ENCODE peak calls at places on chromosomes 2 and 18, in ten cellular contexts. P, D, S, I, E, L, M, H, W and O are unnamed samples.

GRCh38 chr2:26849056-26850001 is 1.4 kb downstream of the DPYSL5 start:
- DNase-seq in P (no peak), D (no peak), S (no peak), I (peak; percentile 11), E (no peak), L (peak; percentile 82), M (no peak), H (no peak), W (peak; percentile 88), O (no peak)

GRCh38 chr2:146730882-146731281 is 1113.9 kb upstream of the ACVR2A start:
- DNase-seq in P (peak; percentile 25), D (peak; percentile 5), S (no peak), I (no peak), E (peak; percentile 40), L (no peak), M (no peak), H (no peak), W (no peak), O (no peak)

GRCh38 chr2:157246212-157247067 is 11.1 kb upstream of the GALNT5 start:
- DNase-seq in P (peak; percentile 91), D (peak; percentile 96), S (no peak), I (peak; percentile 23), E (peak; percentile 95), L (peak; percentile 67), M (peak; percentile 97), H (no peak), W (peak; percentile 64), O (peak; percentile 58)

GRCh38 chr2:172693037-172693436 is 42.6 kb upstream of the RAPGEF4 start:
- DNase-seq in P (peak; percentile 99), D (peak; percentile 97), S (peak; percentile 98), I (peak; percentile 86), E (peak; percentile 98), L (no peak), M (peak; percentile 97), H (no peak), W (no peak), O (peak; percentile 91)

GRCh38 chr2:58539973-58540372 is 298.8 kb upstream of the FANCL start:
- DNase-seq in P (peak; percentile 15), D (no peak), S (no peak), I (no peak), E (no peak), L (peak; percentile 96), M (no peak), H (no peak), W (peak; percentile 86), O (no peak)

GRCh38 chr18:49668583-49669290 is 106.9 kb downstream of the LIPG start:
- DNase-seq in P (no peak), D (peak; percentile 72), S (no peak), I (peak; percentile 61), E (no peak), L (peak; percentile 25), M (no peak), H (no peak), W (peak; percentile 48), O (no peak)

GRCh38 chr18:61948196-61948800 is 55.5 kb upstream of the RNF152 start:
- DNase-seq in P (no peak), D (peak; percentile 77), S (peak; percentile 71), I (no peak), E (peak; percentile 28), L (no peak), M (peak; percentile 27), H (no peak), W (peak; percentile 39), O (no peak)

GRCh38 chr2:204027105-204027504 is 90.5 kb downstream of the ICOS start:
- DNase-seq in P (peak; percentile 64), D (peak; percentile 55), S (peak; percentile 84), I (no peak), E (no peak), L (no peak), M (peak; percentile 74), H (peak; percentile 72), W (no peak), O (no peak)

GRCh38 chr2:6865346-6866238 is at the start of gene CMPK2:
- DNase-seq in P (peak; percentile 67), D (peak; percentile 46), S (peak; percentile 13), I (peak; percentile 79), E (peak; percentile 68), L (peak; percentile 84), M (peak; percentile 33), H (peak; percentile 90), W (peak; percentile 67), O (no peak)
- TF ChIP-seq EZH2 in P (no peak), D (no peak), S (peak; percentile 47), I (no peak), E (no peak), L (peak; percentile 3), M (no peak), H (no peak), W (peak; percentile 76), O (no peak)

GRCh38 chr18:47251289-47252120 is at the start of gene SKOR2:
- DNase-seq in P (no peak), D (peak; percentile 2), S (no peak), I (no peak), E (no peak), L (peak; percentile 75), M (no peak), H (no peak), W (peak; percentile 78), O (no peak)

GRCh38 chr18:47253101-47253654 is 1.7 kb upstream of the SKOR2 start:
- DNase-seq in P (no peak), D (no peak), S (no peak), I (no peak), E (no peak), L (peak; percentile 64), M (no peak), H (no peak), W (peak; percentile 60), O (no peak)

GRCh38 chr18:47250415-47251046 is 929 bp downstream of the SKOR2 start:
- DNase-seq in P (no peak), D (no peak), S (no peak), I (no peak), E (no peak), L (peak; percentile 45), M (no peak), H (no peak), W (peak; percentile 60), O (no peak)

GRCh38 chr18:47249602-47250001 is 1.9 kb downstream of the SKOR2 start:
- DNase-seq in P (no peak), D (no peak), S (no peak), I (no peak), E (no peak), L (no peak), M (no peak), H (no peak), W (no peak), O (no peak)

DNA sequence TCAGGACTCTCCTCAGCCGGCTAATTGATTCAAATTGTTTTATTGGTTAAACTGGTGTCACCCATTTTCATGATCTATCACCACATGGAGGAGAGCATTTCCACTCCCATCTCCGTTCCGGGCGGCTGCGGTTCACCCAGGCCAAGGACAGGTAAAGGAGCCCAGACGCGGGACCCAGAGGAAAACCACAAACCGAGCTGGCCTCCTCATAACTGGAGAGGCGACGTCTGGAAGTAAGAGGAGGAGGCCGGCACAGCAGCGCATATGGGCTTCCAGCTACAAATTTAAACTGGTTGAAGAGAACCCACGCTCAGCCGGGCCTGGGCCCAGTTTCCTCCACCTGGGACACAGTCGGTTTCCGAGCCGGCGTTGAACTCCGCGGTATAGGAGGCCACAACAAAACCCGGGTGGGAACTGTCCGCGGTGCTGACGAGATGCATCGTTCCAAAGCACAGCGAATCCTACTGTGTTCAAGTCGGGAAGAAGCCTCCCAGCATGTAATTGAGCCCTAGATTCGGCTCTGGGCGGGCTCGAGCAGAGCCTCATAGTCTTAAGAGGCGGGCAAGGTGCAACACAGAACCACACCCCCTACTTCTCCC is 3.0 kb upstream of the SKOR2 start:
- DNase-seq in P (peak; percentile 8), D (peak; percentile 30), S (peak; percentile 28), I (peak; percentile 78), E (peak; percentile 54), L (peak; percentile 94), M (peak; percentile 29), H (peak; percentile 55), W (peak; percentile 94), O (no peak)
- TF ChIP-seq EZH2 in P (no peak), D (no peak), S (no peak), I (peak; percentile 70), E (peak; percentile 46), L (no peak), M (peak; percentile 60), H (no peak), W (peak; percentile 86), O (no peak)

GRCh38 chr2:229714080-229714735 is at the start of gene DNER:
- DNase-seq in P (peak; percentile 24), D (no peak), S (no peak), I (peak; percentile 60), E (peak; percentile 32), L (peak; percentile 72), M (no peak), H (no peak), W (peak; percentile 87), O (no peak)

GRCh38 chr2:229714736-229715541 is 584 bp upstream of the DNER start:
- DNase-seq in P (peak; percentile 55), D (peak; percentile 72), S (peak; percentile 50), I (peak; percentile 86), E (peak; percentile 87), L (peak; percentile 92), M (peak; percentile 56), H (no peak), W (peak; percentile 89), O (no peak)

GRCh38 chr2:229712125-229712524 is 2.2 kb downstream of the DNER start:
- DNase-seq in P (peak; percentile 26), D (no peak), S (no peak), I (no peak), E (peak; percentile 11), L (no peak), M (no peak), H (no peak), W (no peak), O (no peak)

GRCh38 chr2:229715895-229716507 is 1.6 kb upstream of the DNER start:
- DNase-seq in P (peak; percentile 76), D (no peak), S (peak; percentile 10), I (peak; percentile 11), E (no peak), L (peak; percentile 83), M (peak; percentile 37), H (peak; percentile 33), W (peak; percentile 65), O (peak; percentile 64)

DNA sequence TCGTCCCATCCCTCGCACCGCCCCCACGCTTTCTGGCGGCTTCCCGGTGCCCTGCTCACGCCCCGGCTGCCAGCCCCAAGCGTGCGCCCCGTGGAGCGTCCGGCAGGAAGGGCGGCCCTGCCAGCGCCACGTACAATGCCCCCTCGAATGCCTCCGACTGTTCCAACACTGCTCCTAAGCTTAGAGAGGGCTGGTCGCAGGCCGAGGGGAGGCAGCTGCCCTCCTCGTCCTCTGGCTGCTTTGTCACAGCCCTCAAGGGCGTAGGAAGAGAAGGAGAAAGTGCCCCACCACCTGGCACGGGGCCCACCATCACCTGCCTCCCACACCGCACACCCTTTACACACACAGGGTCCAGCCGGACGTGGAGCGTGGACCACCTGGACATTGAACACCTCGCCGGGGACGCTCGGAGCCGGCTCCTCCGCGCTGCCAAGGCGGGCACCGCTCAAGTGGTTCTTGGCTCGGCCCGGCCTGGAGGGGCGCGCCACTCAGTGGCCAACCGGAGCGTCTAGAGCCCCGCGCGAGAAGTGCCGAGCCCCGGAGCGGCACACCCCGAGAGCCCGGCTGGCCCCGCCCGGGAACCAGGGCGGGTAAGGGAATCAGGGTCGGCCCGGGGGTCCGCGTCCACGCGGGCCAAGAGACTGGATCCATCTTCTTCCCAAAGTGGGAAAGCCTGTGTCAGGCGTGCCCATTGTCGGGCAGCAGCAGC is 830 bp downstream of the DNER start:
- DNase-seq in P (peak; percentile 16), D (no peak), S (no peak), I (peak; percentile 30), E (peak; percentile 12), L (peak; percentile 75), M (no peak), H (no peak), W (peak; percentile 78), O (no peak)
- TF ChIP-seq EZH2 in P (peak; percentile 91), D (peak; percentile 85), S (peak; percentile 81), I (peak; percentile 93), E (peak; percentile 53), L (no peak), M (peak; percentile 26), H (no peak), W (peak; percentile 86), O (no peak)

GRCh38 chr18:73784853-73785252 is 362.8 kb downstream of the FBXO15 start:
- DNase-seq in P (no peak), D (no peak), S (no peak), I (no peak), E (no peak), L (no peak), M (no peak), H (no peak), W (no peak), O (no peak)
- TF ChIP-seq EZH2 in P (no peak), D (no peak), S (no peak), I (no peak), E (no peak), L (no peak), M (no peak), H (no peak), W (no peak), O (no peak)